ENCODE peak calls at places on chromosomes 1 and 21, in eight cellular contexts. One of them, this sample, is unnamed.

GRCh38 chr1:39573736-39574624 is 2.6 kb downstream of the PABPC4 start:
- DNase-seq in transverse colon: no peak
- DNase-seq in tibial nerve: no peak
- DNase-seq in stomach: no peak
- DNase-seq in heart left ventricle: peak
- DNase-seq in A549: no peak
- DNase-seq in adrenal gland: peak
- DNase-seq in suprapubic skin: no peak
- DNase-seq in this sample: no peak

GRCh38 chr1:156684227-156684782 is 7.1 kb upstream of the NES start:
- DNase-seq in tibial nerve: no peak
- DNase-seq in suprapubic skin: no peak
- DNase-seq in A549: no peak
- DNase-seq in transverse colon: no peak
- DNase-seq in adrenal gland: no peak
- DNase-seq in stomach: no peak
- DNase-seq in heart left ventricle: no peak
- DNase-seq in this sample: no peak

GRCh38 chr1:12518956-12519707 is 98.9 kb downstream of the DHRS3 start:
- DNase-seq in adrenal gland: no peak
- DNase-seq in stomach: no peak
- DNase-seq in A549: no peak
- DNase-seq in suprapubic skin: peak
- DNase-seq in tibial nerve: peak
- DNase-seq in transverse colon: peak
- DNase-seq in heart left ventricle: peak
- DNase-seq in this sample: peak

GRCh38 chr1:65674522-65674921 is 118.2 kb upstream of the PDE4B start:
- DNase-seq in tibial nerve: no peak
- DNase-seq in A549: no peak
- DNase-seq in adrenal gland: no peak
- DNase-seq in suprapubic skin: no peak
- DNase-seq in transverse colon: no peak
- DNase-seq in heart left ventricle: no peak
- DNase-seq in stomach: no peak
- DNase-seq in this sample: no peak

GRCh38 chr1:154154534-154155181 is at the start of gene NUP210L:
- DNase-seq in A549: peak
- DNase-seq in suprapubic skin: no peak
- DNase-seq in tibial nerve: peak
- DNase-seq in heart left ventricle: peak
- DNase-seq in adrenal gland: no peak
- DNase-seq in transverse colon: peak
- DNase-seq in stomach: no peak
- DNase-seq in this sample: no peak

GRCh38 chr1:9129391-9130041 is 614 bp upstream of the GPR157 start:
- DNase-seq in heart left ventricle: peak
- DNase-seq in suprapubic skin: peak
- DNase-seq in transverse colon: peak
- DNase-seq in A549: peak
- DNase-seq in stomach: peak
- DNase-seq in adrenal gland: peak
- DNase-seq in tibial nerve: peak
- DNase-seq in this sample: peak

GRCh38 chr21:41568606-41569385 is 60.8 kb upstream of the TMPRSS2 start:
- DNase-seq in stomach: no peak
- DNase-seq in tibial nerve: no peak
- DNase-seq in transverse colon: no peak
- DNase-seq in heart left ventricle: no peak
- DNase-seq in suprapubic skin: no peak
- DNase-seq in adrenal gland: no peak
- DNase-seq in A549: no peak
- DNase-seq in this sample: no peak

GRCh38 chr1:235434001-235434400 is 66.8 kb downstream of the TBCE start:
- DNase-seq in heart left ventricle: no peak
- DNase-seq in adrenal gland: no peak
- DNase-seq in tibial nerve: no peak
- DNase-seq in suprapubic skin: no peak
- DNase-seq in stomach: no peak
- DNase-seq in transverse colon: no peak
- DNase-seq in A549: no peak
- DNase-seq in this sample: no peak

GRCh38 chr1:221440658-221441057 is 301.2 kb downstream of the DUSP10 start:
- DNase-seq in heart left ventricle: no peak
- DNase-seq in tibial nerve: no peak
- DNase-seq in transverse colon: no peak
- DNase-seq in stomach: no peak
- DNase-seq in A549: no peak
- DNase-seq in adrenal gland: no peak
- DNase-seq in suprapubic skin: no peak
- DNase-seq in this sample: no peak

GRCh38 chr1:26020390-26020789 is 1.2 kb upstream of the EXTL1 start:
- DNase-seq in stomach: no peak
- DNase-seq in heart left ventricle: peak
- DNase-seq in adrenal gland: no peak
- DNase-seq in suprapubic skin: no peak
- DNase-seq in tibial nerve: no peak
- DNase-seq in transverse colon: no peak
- DNase-seq in A549: no peak
- DNase-seq in this sample: no peak

GRCh38 chr1:159938221-159938852 is 7.1 kb downstream of the IGSF9 start:
- DNase-seq in transverse colon: no peak
- DNase-seq in tibial nerve: no peak
- DNase-seq in A549: no peak
- DNase-seq in stomach: no peak
- DNase-seq in suprapubic skin: no peak
- DNase-seq in heart left ventricle: no peak
- DNase-seq in adrenal gland: no peak
- DNase-seq in this sample: no peak

GRCh38 chr21:34690041-34690792 is 21.4 kb downstream of the CLIC6 start:
- DNase-seq in heart left ventricle: no peak
- DNase-seq in adrenal gland: no peak
- DNase-seq in suprapubic skin: no peak
- DNase-seq in transverse colon: peak
- DNase-seq in A549: no peak
- DNase-seq in tibial nerve: no peak
- DNase-seq in stomach: peak
- DNase-seq in this sample: no peak

GRCh38 chr1:218480137-218480536 is 135.0 kb downstream of the TGFB2 start:
- DNase-seq in adrenal gland: no peak
- DNase-seq in heart left ventricle: peak
- DNase-seq in transverse colon: no peak
- DNase-seq in suprapubic skin: no peak
- DNase-seq in tibial nerve: no peak
- DNase-seq in stomach: no peak
- DNase-seq in A549: peak
- DNase-seq in this sample: no peak

GRCh38 chr1:172813330-172813729 is 154.4 kb downstream of the FASLG start:
- DNase-seq in tibial nerve: no peak
- DNase-seq in transverse colon: no peak
- DNase-seq in A549: no peak
- DNase-seq in adrenal gland: no peak
- DNase-seq in heart left ventricle: no peak
- DNase-seq in suprapubic skin: no peak
- DNase-seq in stomach: no peak
- DNase-seq in this sample: no peak

GRCh38 chr1:56715161-56715560 is 70.0 kb downstream of the PRKAA2 start:
- DNase-seq in adrenal gland: no peak
- DNase-seq in A549: no peak
- DNase-seq in stomach: no peak
- DNase-seq in transverse colon: no peak
- DNase-seq in tibial nerve: no peak
- DNase-seq in heart left ventricle: no peak
- DNase-seq in suprapubic skin: no peak
- DNase-seq in this sample: no peak

DNA sequence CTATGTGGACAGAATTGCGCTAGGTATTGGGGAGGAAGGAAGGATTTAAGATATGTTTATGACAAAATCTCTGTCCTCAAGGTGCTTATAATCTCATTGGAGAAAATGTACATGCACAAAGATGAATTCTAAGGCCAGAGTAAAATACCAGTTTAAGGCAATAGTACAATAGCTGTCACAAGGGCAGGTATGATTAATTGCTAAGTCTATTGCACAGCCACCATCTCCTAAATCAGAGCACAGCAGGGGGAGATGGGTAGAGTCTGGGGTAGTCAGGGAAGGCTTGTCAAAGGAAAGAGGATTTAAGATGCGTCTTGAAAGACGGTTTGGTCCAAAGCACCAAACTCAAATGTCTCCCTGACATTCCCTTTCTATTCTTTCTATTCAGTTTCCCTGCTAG is 107.8 kb upstream of the NFIA start:
- DNase-seq in suprapubic skin: no peak
- DNase-seq in tibial nerve: no peak
- DNase-seq in adrenal gland: no peak
- DNase-seq in transverse colon: no peak
- DNase-seq in stomach: no peak
- DNase-seq in A549: no peak
- DNase-seq in heart left ventricle: no peak
- DNase-seq in this sample: no peak
- H3K4me3 ChIP-seq in suprapubic skin: no peak
- H3K4me3 ChIP-seq in tibial nerve: no peak
- H3K4me3 ChIP-seq in adrenal gland: no peak
- H3K4me3 ChIP-seq in transverse colon: no peak
- H3K4me3 ChIP-seq in stomach: no peak
- H3K4me3 ChIP-seq in A549: no peak
- H3K4me3 ChIP-seq in heart left ventricle: no peak
- H3K4me3 ChIP-seq in this sample: no peak

GRCh38 chr1:242828828-242829227 is 304.3 kb upstream of the PLD5 start:
- DNase-seq in A549: no peak
- DNase-seq in tibial nerve: no peak
- DNase-seq in heart left ventricle: no peak
- DNase-seq in stomach: no peak
- DNase-seq in transverse colon: no peak
- DNase-seq in adrenal gland: no peak
- DNase-seq in suprapubic skin: no peak
- DNase-seq in this sample: no peak
- H3K27ac ChIP-seq in A549: no peak
- H3K27ac ChIP-seq in tibial nerve: no peak
- H3K27ac ChIP-seq in heart left ventricle: no peak
- H3K27ac ChIP-seq in stomach: no peak
- H3K27ac ChIP-seq in transverse colon: no peak
- H3K27ac ChIP-seq in adrenal gland: no peak
- H3K27ac ChIP-seq in suprapubic skin: no peak
- H3K27ac ChIP-seq in this sample: no peak

DNA sequence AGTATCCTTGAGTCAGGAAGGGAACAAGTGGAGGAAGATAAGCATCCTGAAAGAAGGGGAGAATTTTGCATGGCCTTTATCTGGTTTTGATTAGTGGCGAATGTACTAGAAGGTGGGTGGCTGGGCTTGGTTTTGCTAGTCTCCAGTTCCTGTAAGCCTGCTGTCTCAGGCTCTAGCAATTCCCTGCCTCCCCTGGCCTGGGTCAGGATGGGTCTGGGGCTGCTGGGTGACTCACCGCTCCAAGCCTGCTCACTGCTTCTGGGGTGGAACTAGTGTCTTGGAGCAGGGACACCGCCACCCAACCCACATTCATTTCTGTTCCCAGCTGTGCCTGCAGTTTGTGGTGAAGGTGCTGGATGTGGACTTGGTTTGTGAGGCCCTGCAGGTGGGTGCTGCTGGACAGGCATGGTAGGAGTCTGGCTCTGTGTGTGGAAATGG is 3.4 kb downstream of the BTBD19 start:
- DNase-seq in heart left ventricle: peak
- DNase-seq in A549: no peak
- DNase-seq in adrenal gland: peak
- DNase-seq in transverse colon: no peak
- DNase-seq in suprapubic skin: no peak
- DNase-seq in stomach: no peak
- DNase-seq in tibial nerve: no peak
- DNase-seq in this sample: no peak
- TF ChIP-seq POLR2A in heart left ventricle: no peak
- TF ChIP-seq POLR2A in A549: no peak
- TF ChIP-seq POLR2A in adrenal gland: no peak
- TF ChIP-seq POLR2A in transverse colon: no peak
- TF ChIP-seq POLR2A in suprapubic skin: no peak
- TF ChIP-seq POLR2A in stomach: no peak
- TF ChIP-seq POLR2A in tibial nerve: no peak
- TF ChIP-seq POLR2A in this sample: no peak

GRCh38 chr21:44854391-44854663 is 19.2 kb downstream of the PTTG1IP start:
- DNase-seq in transverse colon: no peak
- DNase-seq in stomach: no peak
- DNase-seq in tibial nerve: no peak
- DNase-seq in adrenal gland: no peak
- DNase-seq in suprapubic skin: no peak
- DNase-seq in heart left ventricle: no peak
- DNase-seq in A549: no peak
- DNase-seq in this sample: peak

GRCh38 chr21:44856131-44856530 is 17.4 kb downstream of the PTTG1IP start:
- DNase-seq in adrenal gland: no peak
- DNase-seq in suprapubic skin: no peak
- DNase-seq in stomach: no peak
- DNase-seq in heart left ventricle: no peak
- DNase-seq in A549: no peak
- DNase-seq in transverse colon: no peak
- DNase-seq in tibial nerve: no peak
- DNase-seq in this sample: peak

GRCh38 chr21:44855572-44855971 is 17.9 kb downstream of the PTTG1IP start:
- DNase-seq in adrenal gland: no peak
- DNase-seq in stomach: no peak
- DNase-seq in tibial nerve: no peak
- DNase-seq in suprapubic skin: no peak
- DNase-seq in heart left ventricle: peak
- DNase-seq in A549: no peak
- DNase-seq in transverse colon: no peak
- DNase-seq in this sample: peak

GRCh38 chr21:44853601-44854390 is 19.7 kb downstream of the PTTG1IP start:
- DNase-seq in suprapubic skin: peak
- DNase-seq in heart left ventricle: peak
- DNase-seq in A549: no peak
- DNase-seq in transverse colon: peak
- DNase-seq in stomach: peak
- DNase-seq in tibial nerve: no peak
- DNase-seq in adrenal gland: no peak
- DNase-seq in this sample: no peak

DNA sequence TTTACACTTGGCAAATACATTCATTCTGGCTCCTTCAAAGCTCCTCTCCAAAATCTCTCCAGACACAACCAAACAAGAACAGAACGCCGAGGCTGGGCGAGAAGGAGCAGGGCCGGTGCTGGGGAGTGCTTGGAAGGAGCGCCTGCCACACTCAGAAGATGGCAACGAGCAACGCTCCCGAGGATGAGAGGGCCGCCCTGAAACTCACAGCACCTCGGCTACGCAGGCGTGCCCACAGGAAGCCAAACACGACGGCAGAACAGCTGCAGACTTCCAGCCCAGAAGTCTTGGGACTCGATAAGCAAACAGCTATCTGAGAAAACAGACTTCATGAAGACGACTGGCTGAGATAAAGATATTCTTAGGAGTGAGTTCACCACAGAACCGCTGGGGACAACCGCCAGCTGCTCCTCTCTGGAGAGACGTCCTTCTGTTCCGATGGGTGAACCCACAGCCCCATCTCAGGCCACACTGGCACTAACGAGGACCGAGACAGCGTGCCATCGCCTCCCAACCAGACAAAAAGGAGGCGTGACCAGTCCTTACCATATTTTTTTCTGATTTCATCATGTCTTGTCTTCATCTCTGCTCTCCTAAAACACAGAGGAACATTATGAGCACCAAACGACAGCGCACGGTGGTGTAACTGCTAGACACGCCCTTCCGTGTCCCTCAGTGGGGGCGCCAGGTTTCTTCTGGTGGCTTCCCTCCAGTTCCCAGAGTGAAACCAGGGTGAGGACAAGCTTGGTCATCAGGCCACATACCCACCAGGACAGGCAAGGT is 18.6 kb downstream of the PTTG1IP start:
- DNase-seq in transverse colon: no peak
- DNase-seq in heart left ventricle: no peak
- DNase-seq in tibial nerve: no peak
- DNase-seq in adrenal gland: no peak
- DNase-seq in suprapubic skin: no peak
- DNase-seq in A549: no peak
- DNase-seq in stomach: no peak
- DNase-seq in this sample: no peak
- H3K4me3 ChIP-seq in transverse colon: no peak
- H3K4me3 ChIP-seq in heart left ventricle: no peak
- H3K4me3 ChIP-seq in tibial nerve: no peak
- H3K4me3 ChIP-seq in adrenal gland: no peak
- H3K4me3 ChIP-seq in suprapubic skin: no peak
- H3K4me3 ChIP-seq in A549: no peak
- H3K4me3 ChIP-seq in stomach: no peak
- H3K4me3 ChIP-seq in this sample: no peak